ENCODE peak calls at places on chromosomes 4 and X, in five cellular contexts. N is brain microvascular endothelial cell, B is lower leg skin, R is GM23338, T is tibial artery. Y is an unnamed sample.
A peak's percentile ranks its signal among the peaks of the same experiment; 100 is the strongest.

GRCh38 chrX:20481632-20482031 is 214.9 kb upstream of the RPS6KA3 start:
- DNase-seq in N (no peak), B (no peak), R (no peak), T (no peak), Y (no peak)

GRCh38 chrX:20361890-20362262 is 95.2 kb upstream of the RPS6KA3 start:
- DNase-seq in N (peak; percentile 65), B (no peak), R (no peak), T (no peak), Y (peak; percentile 41)

GRCh38 chr4:57291911-57292310 is 181.7 kb upstream of the IGFBP7 start:
- DNase-seq in N (no peak), B (no peak), R (no peak), T (no peak), Y (peak; percentile 3)

GRCh38 chr4:26140150-26140898 is 180.5 kb upstream of the RBPJ start:
- DNase-seq in N (peak; percentile 47), B (no peak), R (no peak), T (no peak), Y (peak; percentile 69)

GRCh38 chrX:41145920-41146608 is 60.8 kb downstream of the USP9X start:
- DNase-seq in N (peak; percentile 57), B (no peak), R (no peak), T (no peak), Y (peak; percentile 90)

GRCh38 chr4:8817813-8818062 is 53.9 kb downstream of the HMX1 start:
- DNase-seq in N (no peak), B (peak; percentile 4), R (no peak), T (no peak), Y (no peak)

GRCh38 chrX:109841869-109842579 is 109.0 kb upstream of the ACSL4 start:
- DNase-seq in N (no peak), B (no peak), R (no peak), T (no peak), Y (peak; percentile 41)

GRCh38 chrX:138191998-138192397 is 519.5 kb downstream of the FGF13 start:
- DNase-seq in N (peak; percentile 20), B (no peak), R (peak; percentile 61), T (no peak), Y (peak; percentile 5)

GRCh38 chr4:3311489-3312171 is 18.8 kb downstream of the RGS12 start:
- DNase-seq in N (no peak), B (no peak), R (no peak), T (peak; percentile 39), Y (no peak)

GRCh38 chr4:91113130-91113706 is 986.0 kb downstream of the CCSER1 start:
- DNase-seq in N (peak; percentile 4), B (no peak), R (peak; percentile 82), T (no peak), Y (peak; percentile 32)

GRCh38 chrX:150692837-150693781 is at the start of gene MTMR1:
- DNase-seq in N (no peak), B (no peak), R (peak; percentile 29), T (no peak), Y (no peak)

GRCh38 chr4:116180056-116180690 is 905.2 kb downstream of the TRAM1L1 start:
- DNase-seq in N (no peak), B (no peak), R (peak; percentile 29), T (no peak), Y (peak; percentile 15)

GRCh38 chr4:174437324-174437723 is 85.0 kb downstream of the HPGD start:
- DNase-seq in N (peak; percentile 47), B (no peak), R (no peak), T (no peak), Y (peak; percentile 87)

GRCh38 chr4:1098311-1098925 is 14.9 kb downstream of the RNF212 start:
- DNase-seq in N (no peak), B (no peak), R (no peak), T (peak; percentile 35), Y (no peak)

GRCh38 chrX:136192839-136193414 is 45.6 kb downstream of the FHL1 start:
- DNase-seq in N (no peak), B (no peak), R (no peak), T (no peak), Y (peak; percentile 66)

GRCh38 chr4:38177792-38178665 is 217.8 kb downstream of the PTTG2 start:
- DNase-seq in N (no peak), B (peak; percentile 81), R (no peak), T (peak; percentile 75), Y (no peak)

GRCh38 chrX:46812445-46812844 is 24.4 kb upstream of the RP2 start:
- DNase-seq in N (no peak), B (no peak), R (no peak), T (no peak), Y (no peak)

GRCh38 chrX:68807818-68808217 is 21.0 kb upstream of the EFNB1 start:
- DNase-seq in N (no peak), B (no peak), R (peak; percentile 56), T (no peak), Y (peak; percentile 4)

GRCh38 chrX:54357414-54358377 is at the start of gene WNK3:
- DNase-seq in N (peak; percentile 67), B (peak; percentile 51), R (peak; percentile 90), T (peak; percentile 86), Y (peak; percentile 83)

GRCh38 chrX:103861200-103861599 is 29.1 kb upstream of the RAB9B start:
- DNase-seq in N (no peak), B (no peak), R (no peak), T (no peak), Y (no peak)

GRCh38 chrX:119238557-119238956 is 2.5 kb downstream of the PGRMC1 start:
- DNase-seq in N (no peak), B (no peak), R (no peak), T (no peak), Y (no peak)

GRCh38 chr4:165293061-165293460 is 34.4 kb upstream of the MSMO1 start:
- DNase-seq in N (no peak), B (no peak), R (no peak), T (no peak), Y (no peak)

GRCh38 chr4:138697771-138698170 is 317.8 kb upstream of the NOCT start:
- DNase-seq in N (no peak), B (no peak), R (no peak), T (no peak), Y (no peak)

GRCh38 chrX:47091149-47091775 is 13.0 kb downstream of the RGN start:
- DNase-seq in N (no peak), B (no peak), R (peak; percentile 30), T (no peak), Y (peak; percentile 14)

GRCh38 chr4:98619197-98619596 is 39.2 kb downstream of the TSPAN5 start:
- DNase-seq in N (no peak), B (no peak), R (no peak), T (no peak), Y (no peak)

GRCh38 chr4:54898163-54898562 is 227.2 kb downstream of the KDR start:
- DNase-seq in N (peak; percentile 40), B (no peak), R (no peak), T (no peak), Y (no peak)

GRCh38 chr4:76116821-76117220 is 31.4 kb downstream of the NUP54 start:
- DNase-seq in N (no peak), B (no peak), R (no peak), T (no peak), Y (no peak)

GRCh38 chr4:39823193-39823592 is 125.3 kb downstream of the UBE2K start:
- DNase-seq in N (no peak), B (no peak), R (peak; percentile 7), T (no peak), Y (peak; percentile 39)

GRCh38 chrX:38639730-38640129 is 78.4 kb downstream of the TSPAN7 start:
- DNase-seq in N (no peak), B (no peak), R (no peak), T (no peak), Y (no peak)

GRCh38 chr4:27789768-27790167 is 929.1 kb downstream of the STIM2 start:
- DNase-seq in N (peak; percentile 38), B (no peak), R (no peak), T (no peak), Y (peak; percentile 40)

DNA sequence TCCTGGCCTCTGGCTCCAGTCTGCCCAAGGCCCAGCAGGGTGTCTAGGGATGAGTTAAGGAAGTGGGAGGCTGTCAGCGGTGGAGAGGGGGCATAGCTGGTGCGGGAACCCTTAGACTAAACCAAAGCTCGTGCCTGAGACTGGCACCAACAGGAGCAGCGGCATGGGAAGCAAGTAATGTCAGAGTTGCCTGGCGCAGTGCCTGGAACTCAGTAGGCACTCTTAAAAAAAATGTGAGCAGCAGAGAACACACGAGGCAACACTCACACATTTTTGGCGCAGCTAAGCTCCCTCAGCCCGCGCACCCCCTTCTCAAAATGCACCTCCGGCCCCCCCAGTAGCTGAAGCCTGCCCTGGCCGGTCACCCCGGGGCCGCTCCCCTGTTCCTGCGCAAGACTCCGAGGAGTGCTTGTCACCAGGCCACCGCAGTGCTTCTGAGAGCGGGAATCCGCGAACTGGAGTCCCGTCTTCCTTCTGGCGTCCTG is 583 bp downstream of the GABRE start:
- DNase-seq in N (no peak), B (peak; percentile 26), R (peak; percentile 16), T (peak; percentile 79), Y (peak; percentile 43)
- H3K4me3 ChIP-seq in N (peak overlapping the region; percentile 69), B (peak overlapping the region; percentile 58), R (peak overlapping the region; percentile 46), T (peak overlapping the region; percentile 76), Y (peak overlapping the region; percentile 59)

GRCh38 chr4:87042986-87043820 is 108.4 kb downstream of the AFF1 start:
- DNase-seq in N (no peak), B (no peak), R (peak; percentile 49), T (no peak), Y (no peak)

GRCh38 chr4:87047281-87047798 is 112.5 kb downstream of the AFF1 start:
- DNase-seq in N (no peak), B (no peak), R (no peak), T (no peak), Y (no peak)

GRCh38 chr4:87044511-87045369 is 109.9 kb downstream of the AFF1 start:
- DNase-seq in N (no peak), B (no peak), R (peak; percentile 41), T (no peak), Y (no peak)

GRCh38 chr4:87046111-87046510 is 111.3 kb downstream of the AFF1 start:
- DNase-seq in N (no peak), B (no peak), R (no peak), T (no peak), Y (peak; percentile 67)

DNA sequence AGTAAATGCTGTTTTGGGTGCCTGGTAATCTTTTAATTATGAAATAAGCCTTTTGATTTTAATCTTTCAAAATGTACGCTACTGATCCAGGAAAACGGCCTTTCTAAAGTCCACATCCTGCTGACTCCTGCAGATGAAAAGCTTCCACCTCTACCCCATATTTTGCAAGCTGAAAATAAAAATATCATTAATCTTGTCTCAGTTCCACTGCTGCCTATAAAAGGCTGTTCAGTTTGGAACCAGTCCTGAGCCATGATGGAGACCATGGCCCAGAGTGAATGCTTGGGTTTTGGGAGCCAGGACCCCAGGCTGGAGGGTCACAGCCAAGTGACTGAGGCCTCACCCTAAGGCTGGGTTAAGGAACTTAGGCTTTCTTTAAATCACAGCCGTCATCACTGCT is 110.8 kb downstream of the AFF1 start:
- DNase-seq in N (no peak), B (no peak), R (no peak), T (no peak), Y (no peak)
- H3K4me3 ChIP-seq in N (no peak overlapping the region), B (no peak overlapping the region), R (no peak overlapping the region), T (peak overlapping the region; percentile 33), Y (no peak overlapping the region)

DNA sequence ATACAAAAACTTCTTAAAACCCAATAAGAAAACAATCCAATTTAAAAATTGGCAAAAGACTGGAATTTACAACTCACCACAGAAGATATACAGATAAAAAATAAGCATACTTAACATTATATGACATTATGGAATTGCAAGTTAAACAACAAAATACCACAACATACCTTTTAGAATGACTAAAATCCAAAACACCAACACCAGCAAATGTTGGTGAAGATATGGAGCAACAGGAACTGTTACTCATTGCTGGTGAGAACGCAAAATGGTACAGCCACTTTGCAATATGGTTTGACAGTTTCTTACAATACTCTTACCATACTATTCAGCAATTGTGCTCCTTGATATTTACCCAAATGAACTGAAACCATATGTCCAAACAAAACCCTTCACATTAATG is 112.4 kb downstream of the ADGRL3 start:
- DNase-seq in N (peak; percentile 57), B (no peak), R (no peak), T (no peak), Y (peak; percentile 7)
- H3K4me3 ChIP-seq in N (no peak overlapping the region), B (no peak overlapping the region), R (no peak overlapping the region), T (no peak overlapping the region), Y (no peak overlapping the region)

GRCh38 chr4:112889619-112890294 is 159.7 kb upstream of the ANK2 start:
- DNase-seq in N (peak; percentile 25), B (no peak), R (no peak), T (no peak), Y (peak; percentile 61)
- H3K4me3 ChIP-seq in N (peak overlapping the region; percentile 0), B (no peak overlapping the region), R (no peak overlapping the region), T (peak overlapping the region; percentile 35), Y (peak overlapping the region; percentile 6)

Y was measured in astrocyte of the spinal cord.